ENCODE peak calls at places on chromosome 1, in four cellular contexts. B, O, M and L are unnamed samples.

GRCh38 chr1:96808186-96808585 is 86.6 kb downstream of the PTBP2 start:
- DNase-seq in B (no peak), O (no peak), M (peak), L (no peak)

GRCh38 chr1:243598433-243598832 is 251.6 kb downstream of the AKT3 start:
- DNase-seq in B (peak), O (no peak), M (no peak), L (no peak)

GRCh38 chr1:51671527-51672325 is 54.8 kb downstream of the OSBPL9 start:
- DNase-seq in B (peak), O (no peak), M (peak), L (no peak)

GRCh38 chr1:166628259-166628658 is 211.0 kb upstream of the POGK start:
- DNase-seq in B (no peak), O (no peak), M (no peak), L (no peak)

GRCh38 chr1:59670662-59671061 is 144.1 kb upstream of the HOOK1 start:
- DNase-seq in B (no peak), O (no peak), M (no peak), L (no peak)

GRCh38 chr1:111967067-111967690 is 22.3 kb downstream of the KCND3 start:
- DNase-seq in B (no peak), O (no peak), M (peak), L (no peak)

GRCh38 chr1:200401263-200401662 is 8.6 kb downstream of the ZNF281 start:
- DNase-seq in B (no peak), O (no peak), M (no peak), L (no peak)

GRCh38 chr1:42952353-42953001 is 6.2 kb downstream of the SLC2A1 start:
- DNase-seq in B (no peak), O (no peak), M (no peak), L (no peak)

GRCh38 chr1:55506686-55507577 is 291.8 kb upstream of the USP24 start:
- DNase-seq in B (no peak), O (no peak), M (no peak), L (no peak)

GRCh38 chr1:175498002-175498401 is 245.4 kb downstream of the TNR start:
- DNase-seq in B (no peak), O (no peak), M (no peak), L (no peak)